ENCODE peak calls at places on chromosomes 11 and 22, in seven cellular contexts. K, Y, P, I, M, A and Q are unnamed samples.

GRCh38 chr11:18245396-18245795 is 3.1 kb downstream of the SAA2 start:
- DNase-seq in I (no peak), M (no peak), P (no peak), A (no peak), Y (peak; percentile 44), K (peak; percentile 26), Q (no peak)

GRCh38 chr11:76371170-76371569 is 9.8 kb downstream of the THAP12 start:
- DNase-seq in K (peak; percentile 40), I (no peak), M (peak; percentile 28), Y (peak; percentile 89), P (no peak), A (no peak), Q (no peak)

GRCh38 chr11:45723421-45723820 is 58.0 kb upstream of the CHST1 start:
- DNase-seq in A (no peak), M (no peak), Y (no peak), K (no peak), P (no peak), I (no peak), Q (no peak)

GRCh38 chr11:130089669-130090063 is 20.0 kb downstream of the APLP2 start:
- DNase-seq in I (no peak), Y (no peak), M (no peak), K (no peak), A (no peak), P (no peak), Q (no peak)

GRCh38 chr11:34427171-34427805 is 11.4 kb upstream of the CAT start:
- DNase-seq in K (peak; percentile 68), I (no peak), Y (peak; percentile 88), M (peak; percentile 42), A (no peak), P (no peak), Q (no peak)

GRCh38 chr11:65278351-65278750 is 16.6 kb downstream of the POLA2 start:
- DNase-seq in I (no peak), Y (peak; percentile 28), A (no peak), K (peak; percentile 31), M (no peak), P (no peak), Q (no peak)

GRCh38 chr22:44026630-44027511 is 2.8 kb downstream of the PARVB start:
- DNase-seq in I (no peak), Y (no peak), K (peak; percentile 89), A (no peak), P (no peak), M (no peak), Q (no peak)

GRCh38 chr22:47138898-47139789 is 376.7 kb downstream of the TBC1D22A start:
- DNase-seq in K (no peak), P (no peak), Y (no peak), M (no peak), I (no peak), A (no peak), Q (no peak)

GRCh38 chr11:19864141-19865120 is 151.8 kb downstream of the NAV2 start:
- DNase-seq in Y (no peak), P (peak; percentile 15), A (no peak), K (no peak), I (no peak), M (no peak), Q (no peak)

GRCh38 chr11:94130589-94131362 is 2.1 kb downstream of the PANX1 start:
- DNase-seq in P (no peak), K (peak; percentile 84), I (no peak), M (peak; percentile 78), A (no peak), Y (peak; percentile 82), Q (no peak)

GRCh38 chr22:19681863-19682245 is 32.4 kb upstream of the SEPTIN5 start:
- DNase-seq in A (no peak), M (no peak), Y (no peak), K (no peak), I (no peak), P (no peak), Q (no peak)

GRCh38 chr11:67269401-67270255 is 3.4 kb downstream of the GRK2 start:
- DNase-seq in K (no peak), P (no peak), Y (no peak), M (no peak), I (peak; percentile 14), A (no peak), Q (no peak)

GRCh38 chr22:28247667-28248363 is 328.8 kb upstream of the PITPNB start:
- DNase-seq in Y (no peak), I (no peak), A (no peak), M (no peak), P (no peak), K (no peak), Q (no peak)